ENCODE peak calls at places on chromosomes 2 and 18, in six cellular contexts. J is psoas muscle; T is NCI-H1105; B is germinal center; Q is renal cortical epithelial cell; V is stimulated activated CD8-positive, alpha-beta memory T cell treated with anti-CD3 and anti-CD28 coated beads, Interleukin-15, amount 100 ng/mL, for 1 hour. H is an unnamed sample.

GRCh38 chr2:166351319-166351718 is 24.4 kb downstream of the SCN9A start:
- DNase-seq in T (no peak), J (no peak), B (no peak), V (no peak), Q (peak), H (no peak)

GRCh38 chr2:17069564-17069963 is 403.9 kb upstream of the CYRIA start:
- DNase-seq in J (no peak), T (no peak), V (no peak), B (no peak), Q (no peak), H (no peak)

GRCh38 chr2:150143087-150143536 is 344.4 kb downstream of the RND3 start:
- DNase-seq in J (no peak), B (no peak), Q (no peak), V (no peak), T (no peak), H (no peak)

GRCh38 chr2:10568721-10569432 is 120.8 kb upstream of the ODC1 start:
- DNase-seq in T (no peak), J (no peak), V (no peak), B (no peak), Q (no peak), H (no peak)

GRCh38 chr2:95311821-95312542 is 14.8 kb downstream of the KCNIP3 start:
- DNase-seq in B (no peak), T (no peak), J (no peak), Q (no peak), V (no peak), H (no peak)

GRCh38 chr2:173296235-173296634 is 58.4 kb upstream of the CDCA7 start:
- DNase-seq in V (no peak), J (no peak), Q (no peak), T (no peak), B (no peak), H (no peak)

GRCh38 chr2:12391097-12391496 is 325.6 kb upstream of the TRIB2 start:
- DNase-seq in Q (no peak), B (no peak), J (no peak), T (no peak), V (no peak), H (no peak)

GRCh38 chr2:72827999-72828646 is 2.3 kb upstream of the EXOC6B start:
- DNase-seq in T (no peak), V (no peak), B (no peak), Q (peak), J (no peak), H (no peak)

GRCh38 chr2:14642499-14642898 is 10.0 kb downstream of the LRATD1 start:
- DNase-seq in B (no peak), J (no peak), V (no peak), Q (no peak), T (no peak), H (no peak)

GRCh38 chr18:644395-645004 is 13.0 kb upstream of the TYMS start:
- DNase-seq in B (no peak), J (no peak), V (no peak), Q (peak), T (no peak), H (no peak)

GRCh38 chr2:215870986-215871385 is 142.4 kb downstream of the MREG start:
- DNase-seq in B (no peak), V (no peak), Q (no peak), J (no peak), T (no peak), H (no peak)

GRCh38 chr18:21463718-21464117 is 136.8 kb downstream of the ESCO1 start:
- DNase-seq in B (no peak), Q (no peak), T (no peak), J (no peak), V (no peak), H (no peak)

GRCh38 chr18:26190506-26190905 is 35.7 kb upstream of the TAF4B start:
- DNase-seq in B (peak), T (no peak), Q (peak), J (no peak), V (no peak), H (no peak)

GRCh38 chr2:200373973-200374416 is 67.5 kb downstream of the SPATS2L start:
- DNase-seq in J (no peak), Q (peak), B (peak), V (no peak), T (no peak), H (no peak)

GRCh38 chr18:47415888-47416287 is 164.4 kb upstream of the SKOR2 start:
- DNase-seq in T (no peak), B (no peak), V (no peak), J (no peak), Q (no peak), H (no peak)

GRCh38 chr18:25941556-25941955 is 148.9 kb downstream of the SS18 start:
- DNase-seq in Q (no peak), V (no peak), B (no peak), J (no peak), T (no peak), H (no peak)

H was measured in NCI-H345.